ENCODE peak calls at places on chromosomes 13 and 19, in five cellular contexts. S is gastrocnemius medialis, V is psoas muscle, H is A549, O is body of pancreas. D is an unnamed sample.

GRCh38 chr19:3370214-3370720 is 3.9 kb downstream of the NFIC start:
- DNase-seq in S (no peak), V (no peak), H (no peak), O (no peak), D (no peak)

GRCh38 chr19:1260749-1261511 is 8.2 kb upstream of the CIRBP start:
- DNase-seq in S (peak), V (peak), H (peak), O (peak), D (peak)

GRCh38 chr13:36965767-36966166 is 33.4 kb downstream of the ALG5 start:
- DNase-seq in S (no peak), V (no peak), H (no peak), O (no peak), D (peak)

GRCh38 chr19:1847684-1848398 is 442 bp downstream of the REXO1 start:
- DNase-seq in S (no peak), V (peak), H (no peak), O (no peak), D (no peak)

GRCh38 chr19:31570718-31571117 is 221.5 kb upstream of the TSHZ3 start:
- DNase-seq in S (no peak), V (no peak), H (no peak), O (no peak), D (no peak)

GRCh38 chr19:1488282-1488601 is 1.9 kb downstream of the PCSK4 start:
- DNase-seq in S (no peak), V (no peak), H (no peak), O (no peak), D (no peak)

GRCh38 chr19:741506-742131 is 9.3 kb upstream of the MISP start:
- DNase-seq in S (no peak), V (no peak), H (peak), O (no peak), D (no peak)

GRCh38 chr13:20424959-20425358 is 100.7 kb downstream of the CRYL1 start:
- DNase-seq in S (no peak), V (no peak), H (no peak), O (no peak), D (peak)

GRCh38 chr19:771332-771785 is 20.4 kb downstream of the MISP start:
- DNase-seq in S (no peak), V (no peak), H (peak), O (no peak), D (no peak)

GRCh38 chr13:39810091-39810877 is 154.8 kb downstream of the COG6 start:
- DNase-seq in S (no peak), V (no peak), H (no peak), O (no peak), D (no peak)

GRCh38 chr13:40271511-40271910 is 394.9 kb downstream of the FOXO1 start:
- DNase-seq in S (peak), V (peak), H (no peak), O (no peak), D (no peak)

GRCh38 chr13:35954207-35954560 is 177.0 kb downstream of the DCLK1 start:
- DNase-seq in S (no peak), V (no peak), H (no peak), O (no peak), D (no peak)

GRCh38 chr13:29583073-29583785 is 12.3 kb downstream of the SLC7A1 start:
- DNase-seq in S (no peak), V (no peak), H (peak), O (no peak), D (no peak)

GRCh38 chr19:54299515-54299914 is 13.5 kb downstream of the LILRA5 start:
- DNase-seq in S (no peak), V (no peak), H (no peak), O (no peak), D (no peak)
- TF ChIP-seq CTCF in S (no peak), V (no peak), H (no peak), O (no peak), D (no peak)

GRCh38 chr19:19540707-19541515 is 2.8 kb downstream of the CILP2 start:
- DNase-seq in S (no peak), V (no peak), H (peak), O (peak), D (no peak)
- H3K4me3 ChIP-seq in S (no peak), V (peak), H (no peak), O (no peak), D (peak)

GRCh38 chr13:52868190-52868589 is 19.8 kb upstream of the PCDH8 start:
- DNase-seq in S (no peak), V (no peak), H (no peak), O (no peak), D (no peak)
- H3K27ac ChIP-seq in S (no peak), V (no peak), H (no peak), O (no peak), D (no peak)

DNA sequence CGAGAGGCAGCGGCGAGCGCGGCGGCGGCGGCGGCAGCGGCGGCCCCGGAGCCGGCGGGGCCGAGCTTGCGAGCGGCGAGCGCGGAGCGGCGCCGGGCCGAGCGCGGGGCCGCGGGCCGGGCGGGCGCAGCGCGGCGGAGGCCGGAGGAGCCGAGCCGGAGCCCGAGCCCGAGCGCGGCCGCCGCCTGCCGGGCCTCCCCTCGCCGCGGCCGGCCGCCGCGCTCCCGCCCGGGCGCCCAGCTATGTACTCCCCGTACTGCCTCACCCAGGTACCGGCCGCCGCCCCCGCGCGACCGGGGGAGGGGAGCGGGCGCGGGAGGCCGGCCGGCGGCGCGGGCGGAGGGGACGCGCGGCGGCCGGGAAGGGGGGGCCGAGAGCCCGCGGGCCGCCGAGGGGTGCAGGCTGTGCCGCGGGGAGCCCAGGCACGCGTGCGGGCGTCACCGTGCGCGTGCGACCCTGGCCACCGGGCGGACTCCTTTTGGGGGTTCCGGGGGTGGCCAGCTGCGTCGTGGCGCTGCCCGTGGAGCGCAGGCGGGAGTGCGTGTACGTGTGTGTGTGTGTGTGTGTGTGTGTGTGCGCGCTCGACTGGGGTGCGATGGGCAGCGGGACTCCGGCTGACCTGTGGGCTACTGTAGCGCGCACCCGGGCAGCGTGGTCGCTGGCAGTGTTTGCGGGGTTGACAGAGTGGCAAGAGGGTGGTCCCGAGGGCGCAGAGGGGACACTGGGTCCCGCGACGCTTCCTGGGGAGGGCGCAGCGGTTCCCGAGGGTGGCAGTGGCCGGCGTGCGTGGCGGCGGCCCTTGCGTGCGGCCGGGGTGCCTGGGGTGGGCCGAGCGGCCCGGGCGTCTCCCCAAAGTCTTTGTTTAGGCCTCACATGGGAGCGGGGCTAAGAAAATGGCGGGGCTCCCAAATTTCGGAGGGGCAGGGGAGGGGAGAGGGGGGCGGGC is 594 bp downstream of the NFIX start:
- DNase-seq in S (no peak), V (no peak), H (no peak), O (no peak), D (no peak)
- TF ChIP-seq CTCF in S (no peak), V (no peak), H (no peak), O (no peak), D (no peak)

GRCh38 chr13:24745861-24746617 is 17.9 kb upstream of the RNF17 start:
- DNase-seq in S (no peak), V (no peak), H (no peak), O (no peak), D (no peak)
- H3K4me3 ChIP-seq in S (no peak), V (peak), H (no peak), O (no peak), D (no peak)

GRCh38 chr19:20276011-20276738 is 109.2 kb downstream of the ZNF486 start:
- DNase-seq in S (no peak), V (no peak), H (no peak), O (no peak), D (no peak)
- H3K27ac ChIP-seq in S (no peak), V (no peak), H (no peak), O (no peak), D (no peak)

DNA sequence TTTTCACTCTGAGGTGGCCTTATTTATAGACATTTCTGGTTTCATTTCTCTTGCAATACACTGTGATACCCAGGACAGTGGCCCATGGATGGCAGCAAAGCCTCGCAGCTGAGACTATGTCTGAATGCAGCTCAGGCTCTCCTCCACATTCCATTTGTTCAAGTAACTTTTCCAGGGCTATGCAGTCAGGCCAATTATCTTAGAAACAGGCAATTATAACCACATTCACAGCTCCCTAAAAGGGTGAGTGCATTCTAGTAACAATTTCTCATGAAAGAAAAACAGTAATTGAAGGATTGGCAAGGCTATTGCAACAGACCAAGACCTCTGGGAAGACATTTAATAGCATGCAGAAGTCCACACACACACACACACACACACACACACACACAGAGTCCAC is 264.0 kb downstream of the TBC1D4 start:
- DNase-seq in S (no peak), V (no peak), H (no peak), O (no peak), D (no peak)
- TF ChIP-seq CTCF in S (no peak), V (no peak), H (no peak), O (no peak), D (no peak)

GRCh38 chr13:33017410-33017929 is 1.2 kb downstream of the KL start:
- DNase-seq in S (peak), V (peak), H (peak), O (no peak), D (no peak)
- H3K4me3 ChIP-seq in S (peak), V (peak), H (peak), O (no peak), D (no peak)

D was measured in AG04450.